ENCODE peak calls at places on chromosome 21, in ten cellular contexts. L is ELR; G is caudate nucleus; Z is HS-27A; E is GM12892; A is NCI-H2081; C is head of caudate nucleus; U is lower leg skin; I is stimulated activated CD4-positive, alpha-beta T cell treated with anti-CD3 and anti-CD28 coated beads, Interleukin-4, amount 100 ng/mL, for 24 hours; R is AML-193. B is an unnamed sample.

GRCh38 chr21:39575778-39576177 is 37.0 kb upstream of the B3GALT5 start:
- DNase-seq in L (peak), G (no peak), Z (no peak), E (no peak), A (no peak), C (no peak), U (no peak), I (no peak), R (no peak), B (peak)

GRCh38 chr21:36193200-36193599 is 36.6 kb downstream of the DOP1B start:
- DNase-seq in L (peak), G (no peak), Z (no peak), E (no peak), A (no peak), C (no peak), U (peak), I (no peak), R (no peak), B (no peak)

GRCh38 chr21:21373969-21374368 is 375.8 kb downstream of the NCAM2 start:
- DNase-seq in L (peak), G (no peak), Z (no peak), E (no peak), A (no peak), C (no peak), U (no peak), I (no peak), R (peak), B (no peak)

GRCh38 chr21:33157303-33157702 is 72.4 kb upstream of the IFNAR2 start:
- DNase-seq in L (no peak), G (no peak), Z (no peak), E (no peak), A (no peak), C (no peak), U (no peak), I (no peak), R (no peak), B (no peak)

GRCh38 chr21:14285147-14285546 is 69.2 kb downstream of the RBM11 start:
- DNase-seq in L (no peak), G (no peak), Z (no peak), E (no peak), A (no peak), C (no peak), U (no peak), I (no peak), R (no peak), B (no peak)

GRCh38 chr21:46048926-46049889 is 48.7 kb upstream of the COL6A2 start:
- DNase-seq in L (peak), G (no peak), Z (peak), E (no peak), A (no peak), C (no peak), U (peak), I (no peak), R (no peak), B (peak)

GRCh38 chr21:45130324-45130774 is 56.0 kb downstream of the ADARB1 start:
- DNase-seq in L (peak), G (peak), Z (peak), E (no peak), A (no peak), C (no peak), U (no peak), I (no peak), R (peak), B (peak)

GRCh38 chr21:28828981-28829380 is 163.7 kb downstream of the LTN1 start:
- DNase-seq in L (no peak), G (no peak), Z (no peak), E (no peak), A (no peak), C (no peak), U (no peak), I (no peak), R (no peak), B (no peak)

GRCh38 chr21:45043541-45044020 is 30.8 kb upstream of the ADARB1 start:
- DNase-seq in L (no peak), G (no peak), Z (no peak), E (no peak), A (no peak), C (no peak), U (no peak), I (no peak), R (no peak), B (no peak)

GRCh38 chr21:37710555-37711293 is 205.5 kb downstream of the KCNJ6 start:
- DNase-seq in L (peak), G (no peak), Z (no peak), E (no peak), A (peak), C (no peak), U (no peak), I (no peak), R (no peak), B (no peak)

GRCh38 chr21:42619841-42620240 is 33.6 kb upstream of the PDE9A start:
- DNase-seq in L (no peak), G (no peak), Z (no peak), E (no peak), A (no peak), C (no peak), U (no peak), I (no peak), R (no peak), B (no peak)